ENCODE peak calls at places on chromosomes 11 and 22, in eight cellular contexts. J, C, N, O, T, Y, P and E are unnamed samples.

GRCh38 chr22:21686193-21686608 is 20.4 kb downstream of the PPIL2 start:
- DNase-seq in J (no peak), C (no peak), N (no peak), O (no peak), T (no peak), Y (no peak), P (no peak), E (no peak)

GRCh38 chr11:134289789-134290188 is 13.6 kb downstream of the GLB1L3 start:
- DNase-seq in J (no peak), C (no peak), N (no peak), O (no peak), T (peak; percentile 13), Y (no peak), P (no peak), E (no peak)

GRCh38 chr11:123261345-123262106 is 66.5 kb upstream of the CLMP start:
- DNase-seq in J (peak; percentile 78), C (peak; percentile 77), N (peak; percentile 78), O (peak; percentile 71), T (peak; percentile 89), Y (peak; percentile 91), P (peak; percentile 72), E (peak; percentile 97)

GRCh38 chr11:6646631-6647281 is 8.9 kb downstream of the DCHS1 start:
- DNase-seq in J (peak; percentile 78), C (peak; percentile 73), N (peak; percentile 54), O (peak; percentile 61), T (no peak), Y (no peak), P (no peak), E (peak; percentile 47)

GRCh38 chr11:133163463-133164419 is 368.6 kb downstream of the OPCML start:
- DNase-seq in J (peak; percentile 24), C (no peak), N (peak; percentile 31), O (peak; percentile 45), T (peak; percentile 71), Y (peak; percentile 73), P (no peak), E (peak; percentile 65)

GRCh38 chr11:106691807-106692365 is 326.4 kb downstream of the GUCY1A2 start:
- DNase-seq in J (no peak), C (no peak), N (peak; percentile 43), O (peak; percentile 27), T (no peak), Y (no peak), P (no peak), E (no peak)

GRCh38 chr22:46577361-46578249 is 40.2 kb upstream of the CELSR1 start:
- DNase-seq in J (no peak), C (no peak), N (no peak), O (no peak), T (no peak), Y (no peak), P (no peak), E (peak; percentile 62)

GRCh38 chr11:102085864-102086551 is 24.2 kb upstream of the YAP1 start:
- DNase-seq in J (no peak), C (no peak), N (peak; percentile 39), O (peak; percentile 14), T (no peak), Y (no peak), P (no peak), E (no peak)

GRCh38 chr11:7609015-7609414 is 64.3 kb downstream of the CYB5R2 start:
- DNase-seq in J (no peak), C (no peak), N (peak; percentile 55), O (no peak), T (no peak), Y (no peak), P (no peak), E (no peak)

GRCh38 chr11:2541881-2542361 is 97.1 kb downstream of the KCNQ1 start:
- DNase-seq in J (no peak), C (peak; percentile 15), N (no peak), O (no peak), T (no peak), Y (no peak), P (no peak), E (peak; percentile 17)

GRCh38 chr11:76392889-76393288 is 11.8 kb downstream of the GVQW3 start:
- DNase-seq in J (no peak), C (no peak), N (no peak), O (no peak), T (no peak), Y (no peak), P (no peak), E (no peak)

GRCh38 chr22:33519140-33519973 is 400.9 kb downstream of the LARGE1 start:
- DNase-seq in J (peak; percentile 63), C (peak; percentile 67), N (peak; percentile 75), O (peak; percentile 68), T (peak; percentile 71), Y (peak; percentile 68), P (no peak), E (peak; percentile 67)

GRCh38 chr11:91248199-91248807 is 976.3 kb upstream of the FAT3 start:
- DNase-seq in J (peak; percentile 9), C (no peak), N (peak; percentile 73), O (peak; percentile 72), T (peak; percentile 76), Y (peak; percentile 46), P (no peak), E (peak; percentile 73)

GRCh38 chr11:21810650-21811049 is 382.2 kb upstream of the ANO5 start:
- DNase-seq in J (no peak), C (no peak), N (peak; percentile 68), O (no peak), T (no peak), Y (no peak), P (no peak), E (no peak)

GRCh38 chr22:50715250-50715649 is 22.8 kb upstream of the ACR start:
- DNase-seq in J (no peak), C (no peak), N (no peak), O (no peak), T (no peak), Y (no peak), P (no peak), E (no peak)

GRCh38 chr11:66983275-66983924 is 8.3 kb downstream of the C11orf86 start:
- DNase-seq in J (no peak), C (no peak), N (no peak), O (no peak), T (no peak), Y (no peak), P (no peak), E (no peak)

DNA sequence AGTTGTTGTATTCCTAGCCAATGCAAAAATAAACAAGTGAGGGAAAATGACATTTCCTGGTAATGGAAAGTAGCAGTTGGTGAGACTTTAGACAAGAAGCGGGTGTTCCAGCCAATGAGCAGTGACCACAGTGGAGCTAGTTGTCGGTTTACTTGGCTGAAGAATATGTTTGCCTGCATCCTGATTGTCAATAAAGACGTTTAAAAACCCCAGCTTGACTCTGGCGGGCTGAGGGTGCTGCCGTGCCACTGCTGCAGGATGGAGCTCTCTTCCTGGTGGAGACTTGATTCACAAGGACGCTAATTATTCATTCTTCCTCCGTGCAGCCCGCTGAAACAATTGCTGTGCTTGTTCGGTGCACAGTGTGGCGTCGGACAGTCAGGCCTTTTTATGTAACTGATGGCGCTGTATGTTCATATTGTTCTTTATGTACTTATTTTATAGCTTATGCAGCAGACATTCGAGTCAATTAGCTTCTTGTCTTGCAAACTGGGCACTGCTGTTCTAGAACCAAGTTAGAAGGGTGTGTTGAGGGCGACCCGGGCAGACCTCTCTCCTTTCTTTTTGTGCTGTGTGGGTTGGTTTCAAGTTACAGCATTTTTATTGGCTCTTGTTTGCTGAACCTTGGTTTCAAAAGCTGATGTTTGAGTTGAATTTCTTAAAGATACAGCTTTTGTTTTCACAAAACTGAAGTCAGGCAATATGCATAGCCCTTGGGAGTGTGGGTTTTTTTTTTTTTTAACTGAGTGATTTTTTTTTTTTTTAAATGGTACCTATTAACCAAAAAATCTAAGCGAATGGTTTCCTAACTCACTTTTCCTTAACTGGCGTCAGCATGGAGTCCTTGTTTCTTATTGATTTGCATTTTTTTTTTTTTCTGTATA is 153.9 kb downstream of the TEAD1 start:
- DNase-seq in J (peak; percentile 31), C (no peak), N (peak; percentile 79), O (peak; percentile 89), T (peak; percentile 71), Y (peak; percentile 69), P (no peak), E (peak; percentile 80)
- H3K4me3 ChIP-seq in J (peak overlapping the region; percentile 50), C (peak overlapping the region; percentile 27), N (peak overlapping the region; percentile 59), O (peak overlapping the region; percentile 60), T (peak overlapping the region; percentile 24), Y (no peak overlapping the region), P (peak overlapping the region; percentile 45), E (peak overlapping the region; percentile 77)

GRCh38 chr11:61293869-61294716 is 1.0 kb downstream of the VWCE start:
- DNase-seq in J (peak; percentile 26), C (peak; percentile 88), N (peak; percentile 50), O (peak; percentile 42), T (peak; percentile 40), Y (peak; percentile 62), P (peak; percentile 43), E (peak; percentile 74)

GRCh38 chr11:61294717-61295595 is at the start of gene VWCE:
- DNase-seq in J (peak; percentile 32), C (peak; percentile 74), N (peak; percentile 37), O (peak; percentile 51), T (peak; percentile 86), Y (peak; percentile 77), P (peak; percentile 40), E (peak; percentile 91)

GRCh38 chr11:61297741-61298140 is 2.6 kb upstream of the VWCE start:
- DNase-seq in J (peak; percentile 37), C (peak; percentile 63), N (peak; percentile 96), O (peak; percentile 88), T (no peak), Y (no peak), P (peak; percentile 52), E (no peak)

GRCh38 chr11:61297341-61297740 is 2.2 kb upstream of the VWCE start:
- DNase-seq in J (no peak), C (no peak), N (no peak), O (no peak), T (no peak), Y (no peak), P (no peak), E (no peak)

DNA sequence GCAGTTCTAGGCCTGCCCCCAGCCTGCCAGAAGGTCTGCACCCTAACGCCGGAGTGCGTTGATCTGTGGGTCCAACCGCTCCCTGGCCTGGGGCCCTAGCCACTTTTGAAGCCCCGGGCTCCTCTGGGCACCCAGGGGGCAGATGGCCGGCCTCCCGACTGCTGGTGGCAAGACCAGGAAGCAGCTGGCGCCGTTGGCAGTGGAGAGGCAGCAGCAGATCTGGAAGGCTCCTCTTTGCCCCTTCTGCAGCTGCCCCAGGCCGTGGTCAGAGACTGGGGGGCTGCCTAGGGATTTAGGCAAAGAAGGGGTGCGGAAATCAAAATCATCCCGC is 445 bp upstream of the VWCE start:
- DNase-seq in J (no peak), C (no peak), N (no peak), O (no peak), T (no peak), Y (no peak), P (no peak), E (no peak)
- H3K4me3 ChIP-seq in J (peak overlapping the region; percentile 63), C (peak overlapping the region; percentile 59), N (peak overlapping the region; percentile 55), O (no peak overlapping the region), T (peak overlapping the region; percentile 40), Y (no peak overlapping the region), P (peak overlapping the region; percentile 68), E (peak overlapping the region; percentile 83)

GRCh38 chr11:36187618-36188017 is 101.6 kb downstream of the COMMD9 start:
- DNase-seq in J (no peak), C (no peak), N (no peak), O (no peak), T (no peak), Y (no peak), P (no peak), E (no peak)
- H3K4me3 ChIP-seq in J (no peak overlapping the region), C (no peak overlapping the region), N (no peak overlapping the region), O (no peak overlapping the region), T (no peak overlapping the region), Y (no peak overlapping the region), P (no peak overlapping the region), E (no peak overlapping the region)

DNA sequence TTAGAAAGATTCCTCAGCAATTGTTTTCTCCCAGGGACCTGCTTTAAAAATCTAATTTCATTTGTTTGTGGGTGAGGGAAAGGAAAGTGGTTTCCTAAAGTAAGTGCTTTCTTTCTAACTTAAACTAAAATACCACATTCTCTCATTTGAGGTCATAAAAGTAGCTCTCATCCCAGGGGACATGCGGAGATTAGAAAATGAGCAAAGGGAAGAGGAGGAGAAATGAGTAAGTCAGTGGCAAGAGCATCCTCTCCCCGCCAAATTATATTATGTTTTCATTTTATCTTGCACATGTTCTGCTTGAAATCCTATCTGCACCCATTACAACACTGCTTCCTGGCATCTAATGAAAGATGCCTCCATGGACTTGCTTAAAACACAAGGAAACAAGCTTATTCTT is 191.4 kb downstream of the ARHGAP42 start:
- DNase-seq in J (peak; percentile 43), C (no peak), N (peak; percentile 92), O (peak; percentile 48), T (no peak), Y (no peak), P (no peak), E (no peak)
- H3K4me3 ChIP-seq in J (no peak overlapping the region), C (no peak overlapping the region), N (no peak overlapping the region), O (no peak overlapping the region), T (no peak overlapping the region), Y (no peak overlapping the region), P (no peak overlapping the region), E (no peak overlapping the region)